ENCODE peak calls at places on chromosomes 12 and 14, in four cellular contexts. One of them, this sample, is unnamed.

GRCh38 chr12:116397148-116397547 is 119.7 kb upstream of the MED13L start:
- DNase-seq in Caco-2: no peak
- DNase-seq in activated CD8-positive, alpha-beta T cell treated with anti-CD3 and anti-CD28 coated beads for 36 hours: no peak
- DNase-seq in pancreas: no peak
- DNase-seq in this sample: no peak

GRCh38 chr14:20455355-20456300 is 602 bp downstream of the APEX1 start:
- DNase-seq in Caco-2: peak; percentile 83
- DNase-seq in activated CD8-positive, alpha-beta T cell treated with anti-CD3 and anti-CD28 coated beads for 36 hours: peak; percentile 48
- DNase-seq in pancreas: no peak
- DNase-seq in this sample: peak; percentile 68

GRCh38 chr14:86646688-86647687 is 1117.0 kb downstream of the FLRT2 start:
- DNase-seq in Caco-2: no peak
- DNase-seq in activated CD8-positive, alpha-beta T cell treated with anti-CD3 and anti-CD28 coated beads for 36 hours: peak; percentile 3
- DNase-seq in pancreas: no peak
- DNase-seq in this sample: no peak

GRCh38 chr12:92365836-92366235 is 220.2 kb upstream of the BTG1 start:
- DNase-seq in Caco-2: no peak
- DNase-seq in activated CD8-positive, alpha-beta T cell treated with anti-CD3 and anti-CD28 coated beads for 36 hours: no peak
- DNase-seq in pancreas: no peak
- DNase-seq in this sample: no peak

GRCh38 chr12:76057316-76057715 is 25.7 kb upstream of the PHLDA1 start:
- DNase-seq in Caco-2: no peak
- DNase-seq in activated CD8-positive, alpha-beta T cell treated with anti-CD3 and anti-CD28 coated beads for 36 hours: no peak
- DNase-seq in pancreas: no peak
- DNase-seq in this sample: no peak

GRCh38 chr12:111160350-111161142 is 208.3 kb downstream of the PHETA1 start:
- DNase-seq in Caco-2: no peak
- DNase-seq in activated CD8-positive, alpha-beta T cell treated with anti-CD3 and anti-CD28 coated beads for 36 hours: no peak
- DNase-seq in pancreas: no peak
- DNase-seq in this sample: no peak

GRCh38 chr12:18720690-18721089 is 17.1 kb downstream of the PLCZ1 start:
- DNase-seq in Caco-2: no peak
- DNase-seq in activated CD8-positive, alpha-beta T cell treated with anti-CD3 and anti-CD28 coated beads for 36 hours: no peak
- DNase-seq in pancreas: no peak
- DNase-seq in this sample: no peak

GRCh38 chr14:95237121-95237876 is 80.0 kb upstream of the DICER1 start:
- DNase-seq in Caco-2: no peak
- DNase-seq in activated CD8-positive, alpha-beta T cell treated with anti-CD3 and anti-CD28 coated beads for 36 hours: no peak
- DNase-seq in pancreas: no peak
- DNase-seq in this sample: no peak

GRCh38 chr14:81161749-81162148 is 59.0 kb downstream of the GTF2A1 start:
- DNase-seq in Caco-2: no peak
- DNase-seq in activated CD8-positive, alpha-beta T cell treated with anti-CD3 and anti-CD28 coated beads for 36 hours: no peak
- DNase-seq in pancreas: no peak
- DNase-seq in this sample: no peak

GRCh38 chr12:116975779-116976393 is 65.1 kb downstream of the FBXW8 start:
- DNase-seq in Caco-2: no peak
- DNase-seq in activated CD8-positive, alpha-beta T cell treated with anti-CD3 and anti-CD28 coated beads for 36 hours: no peak
- DNase-seq in pancreas: no peak
- DNase-seq in this sample: no peak

GRCh38 chr14:78356406-78356805 is 186.2 kb downstream of the NRXN3 start:
- DNase-seq in Caco-2: no peak
- DNase-seq in activated CD8-positive, alpha-beta T cell treated with anti-CD3 and anti-CD28 coated beads for 36 hours: no peak
- DNase-seq in pancreas: no peak
- DNase-seq in this sample: no peak

GRCh38 chr14:102140027-102140749 is 491 bp downstream of the WDR20 start:
- DNase-seq in Caco-2: peak; percentile 49
- DNase-seq in activated CD8-positive, alpha-beta T cell treated with anti-CD3 and anti-CD28 coated beads for 36 hours: peak; percentile 49
- DNase-seq in pancreas: peak; percentile 26
- DNase-seq in this sample: peak; percentile 37

GRCh38 chr12:65327207-65328076 is 49.0 kb downstream of the MSRB3 start:
- DNase-seq in Caco-2: no peak
- DNase-seq in activated CD8-positive, alpha-beta T cell treated with anti-CD3 and anti-CD28 coated beads for 36 hours: no peak
- DNase-seq in pancreas: no peak
- DNase-seq in this sample: no peak

GRCh38 chr12:119693006-119693405 is 25.1 kb downstream of the PRKAB1 start:
- DNase-seq in Caco-2: no peak
- DNase-seq in activated CD8-positive, alpha-beta T cell treated with anti-CD3 and anti-CD28 coated beads for 36 hours: no peak
- DNase-seq in pancreas: peak; percentile 64
- DNase-seq in this sample: no peak

GRCh38 chr12:69988601-69989194 is 163.7 kb downstream of the MYRFL start:
- DNase-seq in Caco-2: no peak
- DNase-seq in activated CD8-positive, alpha-beta T cell treated with anti-CD3 and anti-CD28 coated beads for 36 hours: no peak
- DNase-seq in pancreas: no peak
- DNase-seq in this sample: no peak

GRCh38 chr12:119486599-119487154 is 106.9 kb upstream of the TMEM233 start:
- DNase-seq in Caco-2: no peak
- DNase-seq in activated CD8-positive, alpha-beta T cell treated with anti-CD3 and anti-CD28 coated beads for 36 hours: no peak
- DNase-seq in pancreas: no peak
- DNase-seq in this sample: no peak

GRCh38 chr12:4909734-4910501 is at the start of gene KCNA1:
- DNase-seq in Caco-2: no peak
- DNase-seq in activated CD8-positive, alpha-beta T cell treated with anti-CD3 and anti-CD28 coated beads for 36 hours: no peak
- DNase-seq in pancreas: no peak
- DNase-seq in this sample: peak; percentile 54

GRCh38 chr14:61526405-61527312 is 168.7 kb upstream of the HIF1A start:
- DNase-seq in Caco-2: peak; percentile 74
- DNase-seq in activated CD8-positive, alpha-beta T cell treated with anti-CD3 and anti-CD28 coated beads for 36 hours: peak; percentile 49
- DNase-seq in pancreas: peak; percentile 95
- DNase-seq in this sample: no peak

GRCh38 chr12:53169644-53170043 is 10.9 kb upstream of the ZNF740 start:
- DNase-seq in Caco-2: no peak
- DNase-seq in activated CD8-positive, alpha-beta T cell treated with anti-CD3 and anti-CD28 coated beads for 36 hours: no peak
- DNase-seq in pancreas: no peak
- DNase-seq in this sample: no peak

GRCh38 chr14:101187017-101187815 is 283.7 kb upstream of the RTL1 start:
- DNase-seq in Caco-2: no peak
- DNase-seq in activated CD8-positive, alpha-beta T cell treated with anti-CD3 and anti-CD28 coated beads for 36 hours: no peak
- DNase-seq in pancreas: no peak
- DNase-seq in this sample: no peak

GRCh38 chr14:56811596-56812363 is 1.5 kb upstream of the OTX2 start:
- DNase-seq in Caco-2: no peak
- DNase-seq in activated CD8-positive, alpha-beta T cell treated with anti-CD3 and anti-CD28 coated beads for 36 hours: no peak
- DNase-seq in pancreas: no peak
- DNase-seq in this sample: no peak

GRCh38 chr14:33315721-33316120 is 377.0 kb downstream of the NPAS3 start:
- DNase-seq in Caco-2: no peak
- DNase-seq in activated CD8-positive, alpha-beta T cell treated with anti-CD3 and anti-CD28 coated beads for 36 hours: no peak
- DNase-seq in pancreas: no peak
- DNase-seq in this sample: no peak

GRCh38 chr12:129877383-129877782 is 26.4 kb downstream of the TMEM132D start:
- DNase-seq in Caco-2: no peak
- DNase-seq in activated CD8-positive, alpha-beta T cell treated with anti-CD3 and anti-CD28 coated beads for 36 hours: no peak
- DNase-seq in pancreas: no peak
- DNase-seq in this sample: no peak

GRCh38 chr12:76573840-76574373 is 14.3 kb upstream of the OSBPL8 start:
- DNase-seq in Caco-2: no peak
- DNase-seq in activated CD8-positive, alpha-beta T cell treated with anti-CD3 and anti-CD28 coated beads for 36 hours: no peak
- DNase-seq in pancreas: no peak
- DNase-seq in this sample: no peak

GRCh38 chr14:80202888-80203562 is 8.3 kb downstream of the DIO2 start:
- DNase-seq in Caco-2: peak; percentile 47
- DNase-seq in activated CD8-positive, alpha-beta T cell treated with anti-CD3 and anti-CD28 coated beads for 36 hours: peak; percentile 51
- DNase-seq in pancreas: no peak
- DNase-seq in this sample: peak; percentile 14

GRCh38 chr12:128818065-128819022 is 5.4 kb downstream of the SLC15A4 start:
- DNase-seq in Caco-2: no peak
- DNase-seq in activated CD8-positive, alpha-beta T cell treated with anti-CD3 and anti-CD28 coated beads for 36 hours: no peak
- DNase-seq in pancreas: no peak
- DNase-seq in this sample: peak; percentile 58

GRCh38 chr14:66709292-66709691 is 201.3 kb downstream of the GPHN start:
- DNase-seq in Caco-2: no peak
- DNase-seq in activated CD8-positive, alpha-beta T cell treated with anti-CD3 and anti-CD28 coated beads for 36 hours: no peak
- DNase-seq in pancreas: no peak
- DNase-seq in this sample: no peak

GRCh38 chr14:92397140-92397815 is 74.3 kb downstream of the SLC24A4 start:
- DNase-seq in Caco-2: no peak
- DNase-seq in activated CD8-positive, alpha-beta T cell treated with anti-CD3 and anti-CD28 coated beads for 36 hours: no peak
- DNase-seq in pancreas: no peak
- DNase-seq in this sample: no peak

GRCh38 chr12:72189266-72189665 is 82.9 kb upstream of the TRHDE start:
- DNase-seq in Caco-2: no peak
- DNase-seq in activated CD8-positive, alpha-beta T cell treated with anti-CD3 and anti-CD28 coated beads for 36 hours: no peak
- DNase-seq in pancreas: no peak
- DNase-seq in this sample: no peak

GRCh38 chr12:70724444-70724843 is 87.2 kb upstream of the PTPRB start:
- DNase-seq in Caco-2: no peak
- DNase-seq in activated CD8-positive, alpha-beta T cell treated with anti-CD3 and anti-CD28 coated beads for 36 hours: no peak
- DNase-seq in pancreas: no peak
- DNase-seq in this sample: no peak

GRCh38 chr12:65156366-65156831 is 13.0 kb upstream of the LEMD3 start:
- DNase-seq in Caco-2: no peak
- DNase-seq in activated CD8-positive, alpha-beta T cell treated with anti-CD3 and anti-CD28 coated beads for 36 hours: peak; percentile 54
- DNase-seq in pancreas: no peak
- DNase-seq in this sample: peak; percentile 43

GRCh38 chr12:123938679-123939480 is 33.8 kb downstream of the CCDC92 start:
- DNase-seq in Caco-2: no peak
- DNase-seq in activated CD8-positive, alpha-beta T cell treated with anti-CD3 and anti-CD28 coated beads for 36 hours: peak; percentile 37
- DNase-seq in pancreas: no peak
- DNase-seq in this sample: no peak

GRCh38 chr12:8018666-8019581 is 13.6 kb upstream of the FOXJ2 start:
- DNase-seq in Caco-2: no peak
- DNase-seq in activated CD8-positive, alpha-beta T cell treated with anti-CD3 and anti-CD28 coated beads for 36 hours: peak; percentile 63
- DNase-seq in pancreas: no peak
- DNase-seq in this sample: peak; percentile 53

GRCh38 chr12:67925551-67925950 is 63.7 kb upstream of the IFNG-AS1 start:
- DNase-seq in Caco-2: no peak
- DNase-seq in activated CD8-positive, alpha-beta T cell treated with anti-CD3 and anti-CD28 coated beads for 36 hours: no peak
- DNase-seq in pancreas: no peak
- DNase-seq in this sample: no peak

DNA sequence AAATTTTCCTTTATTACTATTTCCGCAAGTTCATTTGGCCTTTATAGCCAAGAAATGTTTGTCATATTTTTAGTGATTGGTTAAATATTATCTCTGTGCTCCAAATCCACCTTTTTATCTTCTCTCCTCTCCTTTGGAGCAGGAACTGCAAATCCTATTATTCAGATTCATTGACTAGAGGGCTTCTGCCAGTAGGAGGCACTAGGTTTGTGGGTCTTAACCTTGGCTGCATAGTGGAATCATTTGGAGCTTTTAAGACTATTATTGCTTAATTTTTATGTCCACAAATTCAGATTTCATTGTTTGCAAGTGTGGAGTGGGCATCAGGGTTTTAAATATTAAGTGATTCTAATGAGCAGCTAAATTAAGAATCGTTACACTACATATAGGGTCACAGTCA is 75.3 kb upstream of the SYT10 start:
- DNase-seq in Caco-2: no peak
- DNase-seq in activated CD8-positive, alpha-beta T cell treated with anti-CD3 and anti-CD28 coated beads for 36 hours: no peak
- DNase-seq in pancreas: no peak
- DNase-seq in this sample: no peak
- TF ChIP-seq CTCF in Caco-2: no peak
- TF ChIP-seq CTCF in activated CD8-positive, alpha-beta T cell treated with anti-CD3 and anti-CD28 coated beads for 36 hours: no peak
- TF ChIP-seq CTCF in pancreas: no peak
- TF ChIP-seq CTCF in this sample: peak; percentile 25

DNA sequence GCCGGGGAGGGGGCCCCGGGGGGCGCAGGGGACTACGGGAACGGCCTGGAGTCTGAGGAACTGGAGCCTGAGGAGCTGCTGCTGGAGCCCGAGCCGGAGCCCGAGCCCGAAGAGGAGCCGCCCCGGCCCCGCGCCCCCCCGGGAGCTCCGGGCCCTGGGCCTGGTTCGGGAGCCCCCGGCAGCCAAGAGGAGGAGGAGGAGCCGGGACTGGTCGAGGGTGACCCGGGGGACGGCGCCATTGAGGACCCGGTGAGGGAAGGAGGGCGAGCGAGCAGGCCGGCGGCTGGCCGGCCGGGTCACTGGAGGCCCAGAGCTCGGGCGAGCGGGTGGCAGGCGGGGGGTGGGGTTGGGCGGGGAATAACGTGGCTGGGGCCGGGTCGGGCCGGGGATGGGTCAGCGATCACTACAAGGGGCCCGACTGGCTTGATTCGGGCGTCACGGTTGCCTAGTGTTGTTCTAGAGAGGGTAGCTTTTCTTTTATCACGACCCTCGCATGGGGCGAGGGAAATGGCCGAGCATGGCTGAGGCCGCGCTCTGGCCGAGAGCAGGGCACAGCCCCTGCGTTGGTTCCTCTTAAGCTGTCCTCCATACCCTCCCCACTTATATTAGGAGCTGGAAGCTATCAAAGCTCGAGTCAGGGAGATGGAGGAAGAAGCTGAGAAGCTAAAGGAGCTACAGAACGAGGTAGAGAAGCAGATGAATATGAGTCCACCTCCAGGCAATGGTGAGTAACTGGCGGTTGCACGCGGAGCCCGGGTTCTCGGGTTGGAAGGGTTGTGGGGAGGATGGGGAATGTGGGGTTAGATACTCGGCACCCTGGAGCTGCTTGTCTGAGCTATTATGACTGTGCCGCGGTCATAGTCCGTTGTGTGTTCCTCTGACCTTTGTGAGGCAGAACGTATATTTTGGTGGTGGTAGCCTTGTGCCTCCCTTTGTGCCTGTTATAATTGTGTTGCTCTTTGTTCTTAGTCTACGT is 603 bp downstream of the PABPN1 start:
- DNase-seq in Caco-2: no peak
- DNase-seq in activated CD8-positive, alpha-beta T cell treated with anti-CD3 and anti-CD28 coated beads for 36 hours: peak; percentile 81
- DNase-seq in pancreas: peak; percentile 51
- DNase-seq in this sample: peak; percentile 56
- TF ChIP-seq CTCF in Caco-2: no peak
- TF ChIP-seq CTCF in activated CD8-positive, alpha-beta T cell treated with anti-CD3 and anti-CD28 coated beads for 36 hours: no peak
- TF ChIP-seq CTCF in pancreas: no peak
- TF ChIP-seq CTCF in this sample: no peak

GRCh38 chr12:112367986-112368385 is 14.2 kb downstream of the HECTD4 start:
- DNase-seq in Caco-2: no peak
- DNase-seq in activated CD8-positive, alpha-beta T cell treated with anti-CD3 and anti-CD28 coated beads for 36 hours: no peak
- DNase-seq in pancreas: no peak
- DNase-seq in this sample: no peak
- TF ChIP-seq CTCF in Caco-2: no peak
- TF ChIP-seq CTCF in activated CD8-positive, alpha-beta T cell treated with anti-CD3 and anti-CD28 coated beads for 36 hours: no peak
- TF ChIP-seq CTCF in pancreas: no peak
- TF ChIP-seq CTCF in this sample: no peak

GRCh38 chr12:108860443-108860842 is 3.1 kb upstream of the SSH1 start:
- DNase-seq in Caco-2: no peak
- DNase-seq in activated CD8-positive, alpha-beta T cell treated with anti-CD3 and anti-CD28 coated beads for 36 hours: no peak
- DNase-seq in pancreas: no peak
- DNase-seq in this sample: no peak
- TF ChIP-seq CTCF in Caco-2: no peak
- TF ChIP-seq CTCF in activated CD8-positive, alpha-beta T cell treated with anti-CD3 and anti-CD28 coated beads for 36 hours: no peak
- TF ChIP-seq CTCF in pancreas: no peak
- TF ChIP-seq CTCF in this sample: no peak

GRCh38 chr12:112904571-112904970 is 2.2 kb upstream of the OAS1 start:
- DNase-seq in Caco-2: no peak
- DNase-seq in activated CD8-positive, alpha-beta T cell treated with anti-CD3 and anti-CD28 coated beads for 36 hours: no peak
- DNase-seq in pancreas: no peak
- DNase-seq in this sample: no peak

GRCh38 chr12:112901271-112901670 is 5.5 kb upstream of the OAS1 start:
- DNase-seq in Caco-2: no peak
- DNase-seq in activated CD8-positive, alpha-beta T cell treated with anti-CD3 and anti-CD28 coated beads for 36 hours: no peak
- DNase-seq in pancreas: no peak
- DNase-seq in this sample: no peak

GRCh38 chr12:112898380-112898779 is 8.4 kb upstream of the OAS1 start:
- DNase-seq in Caco-2: no peak
- DNase-seq in activated CD8-positive, alpha-beta T cell treated with anti-CD3 and anti-CD28 coated beads for 36 hours: no peak
- DNase-seq in pancreas: no peak
- DNase-seq in this sample: no peak

GRCh38 chr12:112905451-112906089 is 1.2 kb upstream of the OAS1 start:
- DNase-seq in Caco-2: no peak
- DNase-seq in activated CD8-positive, alpha-beta T cell treated with anti-CD3 and anti-CD28 coated beads for 36 hours: no peak
- DNase-seq in pancreas: no peak
- DNase-seq in this sample: no peak

GRCh38 chr12:112900298-112901145 is 6.2 kb upstream of the OAS1 start:
- DNase-seq in Caco-2: peak; percentile 56
- DNase-seq in activated CD8-positive, alpha-beta T cell treated with anti-CD3 and anti-CD28 coated beads for 36 hours: peak; percentile 60
- DNase-seq in pancreas: peak; percentile 23
- DNase-seq in this sample: peak; percentile 59
- TF ChIP-seq CTCF in Caco-2: peak; percentile 72
- TF ChIP-seq CTCF in activated CD8-positive, alpha-beta T cell treated with anti-CD3 and anti-CD28 coated beads for 36 hours: peak; percentile 86
- TF ChIP-seq CTCF in pancreas: peak; percentile 48
- TF ChIP-seq CTCF in this sample: peak; percentile 79